ENCODE peak calls at places on chromosome 20, in four cellular contexts. One of them, this sample, is unnamed.

GRCh38 chr20:47465335-47466090 is 36.2 kb upstream of the NCOA3 start:
- DNase-seq in A673: no peak
- DNase-seq in HCT116: no peak
- DNase-seq in H1: no peak
- DNase-seq in this sample: no peak

GRCh38 chr20:16606468-16606867 is 33.2 kb upstream of the KIF16B start:
- DNase-seq in A673: no peak
- DNase-seq in HCT116: no peak
- DNase-seq in H1: no peak
- DNase-seq in this sample: no peak

GRCh38 chr20:43746344-43747137 is 19.7 kb upstream of the GTSF1L start:
- DNase-seq in A673: peak; percentile 54
- DNase-seq in HCT116: no peak
- DNase-seq in H1: no peak
- DNase-seq in this sample: no peak

GRCh38 chr20:45450097-45450818 is 19.3 kb upstream of the WFDC2 start:
- DNase-seq in A673: peak; percentile 73
- DNase-seq in HCT116: peak; percentile 31
- DNase-seq in H1: no peak
- DNase-seq in this sample: peak; percentile 42

GRCh38 chr20:23205656-23206055 is 119.5 kb upstream of the CD93 start:
- DNase-seq in A673: no peak
- DNase-seq in HCT116: no peak
- DNase-seq in H1: no peak
- DNase-seq in this sample: no peak

GRCh38 chr20:6828794-6829423 is 61.4 kb downstream of the BMP2 start:
- DNase-seq in A673: peak; percentile 67
- DNase-seq in HCT116: peak; percentile 21
- DNase-seq in H1: no peak
- DNase-seq in this sample: peak; percentile 40

GRCh38 chr20:36373089-36373488 is 67.0 kb downstream of the DLGAP4 start:
- DNase-seq in A673: no peak
- DNase-seq in HCT116: no peak
- DNase-seq in H1: no peak
- DNase-seq in this sample: no peak

GRCh38 chr20:325889-326644 is 715 bp downstream of the SOX12 start:
- DNase-seq in A673: peak; percentile 83
- DNase-seq in HCT116: no peak
- DNase-seq in H1: no peak
- DNase-seq in this sample: no peak

GRCh38 chr20:19269737-19270325 is 57.4 kb downstream of the SLC24A3 start:
- DNase-seq in A673: peak; percentile 60
- DNase-seq in HCT116: no peak
- DNase-seq in H1: no peak
- DNase-seq in this sample: no peak

GRCh38 chr20:45575931-45576330 is 3.2 kb downstream of the WFDC8 start:
- DNase-seq in A673: no peak
- DNase-seq in HCT116: no peak
- DNase-seq in H1: no peak
- DNase-seq in this sample: no peak

GRCh38 chr20:46894579-46894958 is at the start of gene EYA2:
- DNase-seq in A673: no peak
- DNase-seq in HCT116: no peak
- DNase-seq in H1: no peak
- DNase-seq in this sample: no peak

GRCh38 chr20:53281557-53282117 is 309.5 kb downstream of the TSHZ2 start:
- DNase-seq in A673: no peak
- DNase-seq in HCT116: no peak
- DNase-seq in H1: no peak
- DNase-seq in this sample: no peak

GRCh38 chr20:36540551-36541211 is 638 bp upstream of the MYL9 start:
- DNase-seq in A673: no peak
- DNase-seq in HCT116: no peak
- DNase-seq in H1: no peak
- DNase-seq in this sample: no peak

GRCh38 chr20:9966966-9967365 is 67.8 kb upstream of the ANKEF1 start:
- DNase-seq in A673: peak; percentile 32
- DNase-seq in HCT116: no peak
- DNase-seq in H1: no peak
- DNase-seq in this sample: no peak

GRCh38 chr20:17036546-17036945 is 190.3 kb upstream of the PCSK2 start:
- DNase-seq in A673: no peak
- DNase-seq in HCT116: no peak
- DNase-seq in H1: no peak
- DNase-seq in this sample: no peak

GRCh38 chr20:9617940-9618339 is 103.5 kb downstream of the LAMP5 start:
- DNase-seq in A673: peak; percentile 55
- DNase-seq in HCT116: peak; percentile 61
- DNase-seq in H1: no peak
- DNase-seq in this sample: peak; percentile 58

GRCh38 chr20:23399568-23400241 is 21.6 kb downstream of the NAPB start:
- DNase-seq in A673: peak; percentile 4
- DNase-seq in HCT116: no peak
- DNase-seq in H1: no peak
- DNase-seq in this sample: no peak

GRCh38 chr20:34525342-34525708 is 9.1 kb downstream of the DYNLRB1 start:
- DNase-seq in A673: no peak
- DNase-seq in HCT116: no peak
- DNase-seq in H1: no peak
- DNase-seq in this sample: no peak

GRCh38 chr20:36493013-36493800 is 48.1 kb upstream of the MYL9 start:
- DNase-seq in A673: no peak
- DNase-seq in HCT116: no peak
- DNase-seq in H1: no peak
- DNase-seq in this sample: no peak

GRCh38 chr20:18973499-18974173 is 160.1 kb downstream of the SCP2D1 start:
- DNase-seq in A673: no peak
- DNase-seq in HCT116: no peak
- DNase-seq in H1: no peak
- DNase-seq in this sample: no peak

GRCh38 chr20:43751167-43752050 is 24.6 kb upstream of the GTSF1L start:
- DNase-seq in A673: no peak
- DNase-seq in HCT116: no peak
- DNase-seq in H1: no peak
- DNase-seq in this sample: no peak

GRCh38 chr20:47125553-47126373 is 230.7 kb downstream of the ZMYND8 start:
- DNase-seq in A673: no peak
- DNase-seq in HCT116: no peak
- DNase-seq in H1: no peak
- DNase-seq in this sample: no peak

GRCh38 chr20:47235111-47235510 is 121.4 kb downstream of the ZMYND8 start:
- DNase-seq in A673: no peak
- DNase-seq in HCT116: no peak
- DNase-seq in H1: no peak
- DNase-seq in this sample: no peak

GRCh38 chr20:40952231-40952630 is 76.4 kb upstream of the TOP1 start:
- DNase-seq in A673: no peak
- DNase-seq in HCT116: no peak
- DNase-seq in H1: no peak
- DNase-seq in this sample: no peak

GRCh38 chr20:34355427-34355826 is 7.6 kb upstream of the ITCH start:
- DNase-seq in A673: no peak
- DNase-seq in HCT116: no peak
- DNase-seq in H1: no peak
- DNase-seq in this sample: no peak

GRCh38 chr20:50794181-50794845 is 548 bp upstream of the BCAS4 start:
- DNase-seq in A673: peak; percentile 64
- DNase-seq in HCT116: no peak
- DNase-seq in H1: no peak
- DNase-seq in this sample: no peak

GRCh38 chr20:32583581-32584045 is 1.5 kb downstream of the NOL4L start:
- DNase-seq in A673: no peak
- DNase-seq in HCT116: no peak
- DNase-seq in H1: no peak
- DNase-seq in this sample: no peak

GRCh38 chr20:51404297-51405060 is 138.0 kb downstream of the NFATC2 start:
- DNase-seq in A673: no peak
- DNase-seq in HCT116: no peak
- DNase-seq in H1: no peak
- DNase-seq in this sample: no peak

GRCh38 chr20:53768329-53768728 is 174.7 kb upstream of the ZNF217 start:
- DNase-seq in A673: peak; percentile 44
- DNase-seq in HCT116: no peak
- DNase-seq in H1: peak; percentile 73
- DNase-seq in this sample: no peak

GRCh38 chr20:57006411-57007170 is 259.9 kb downstream of the BMP7 start:
- DNase-seq in A673: no peak
- DNase-seq in HCT116: no peak
- DNase-seq in H1: no peak
- DNase-seq in this sample: no peak

GRCh38 chr20:47205577-47206123 is 150.8 kb downstream of the ZMYND8 start:
- DNase-seq in A673: peak; percentile 71
- DNase-seq in HCT116: peak; percentile 77
- DNase-seq in H1: no peak
- DNase-seq in this sample: no peak

GRCh38 chr20:53736757-53737403 is 143.2 kb upstream of the ZNF217 start:
- DNase-seq in A673: no peak
- DNase-seq in HCT116: no peak
- DNase-seq in H1: no peak
- DNase-seq in this sample: no peak

GRCh38 chr20:55580475-55580874 is 424.8 kb downstream of the CBLN4 start:
- DNase-seq in A673: no peak
- DNase-seq in HCT116: no peak
- DNase-seq in H1: no peak
- DNase-seq in this sample: no peak
- TF ChIP-seq EZH2 in A673: no peak
- TF ChIP-seq EZH2 in HCT116: no peak
- TF ChIP-seq EZH2 in H1: no peak
- TF ChIP-seq EZH2 in this sample: no peak

DNA sequence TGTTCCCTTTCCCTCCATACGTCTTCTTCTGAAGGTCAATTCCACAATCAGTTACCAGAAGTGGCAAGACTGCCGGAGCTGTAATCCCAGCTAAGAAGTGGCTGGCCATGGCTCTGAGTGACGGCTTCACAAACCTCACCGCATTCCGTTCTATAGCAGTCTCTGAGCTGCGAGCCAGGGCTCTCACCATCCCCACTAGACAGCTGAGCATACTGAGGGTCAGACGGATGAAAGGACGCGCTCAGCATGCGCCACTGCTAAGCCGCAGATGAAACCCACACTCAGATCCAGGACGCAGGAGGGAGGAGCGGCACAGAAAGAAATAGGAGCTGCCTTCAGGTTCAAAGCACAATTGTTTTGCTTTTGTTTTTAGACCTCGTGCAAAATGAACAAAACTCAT is 97.9 kb downstream of the ANKRD60 start:
- DNase-seq in A673: no peak
- DNase-seq in HCT116: no peak
- DNase-seq in H1: no peak
- DNase-seq in this sample: no peak
- H3K4me3 ChIP-seq in A673: no peak overlapping the region
- H3K4me3 ChIP-seq in HCT116: no peak overlapping the region
- H3K4me3 ChIP-seq in H1: no peak overlapping the region
- H3K4me3 ChIP-seq in this sample: no peak overlapping the region

DNA sequence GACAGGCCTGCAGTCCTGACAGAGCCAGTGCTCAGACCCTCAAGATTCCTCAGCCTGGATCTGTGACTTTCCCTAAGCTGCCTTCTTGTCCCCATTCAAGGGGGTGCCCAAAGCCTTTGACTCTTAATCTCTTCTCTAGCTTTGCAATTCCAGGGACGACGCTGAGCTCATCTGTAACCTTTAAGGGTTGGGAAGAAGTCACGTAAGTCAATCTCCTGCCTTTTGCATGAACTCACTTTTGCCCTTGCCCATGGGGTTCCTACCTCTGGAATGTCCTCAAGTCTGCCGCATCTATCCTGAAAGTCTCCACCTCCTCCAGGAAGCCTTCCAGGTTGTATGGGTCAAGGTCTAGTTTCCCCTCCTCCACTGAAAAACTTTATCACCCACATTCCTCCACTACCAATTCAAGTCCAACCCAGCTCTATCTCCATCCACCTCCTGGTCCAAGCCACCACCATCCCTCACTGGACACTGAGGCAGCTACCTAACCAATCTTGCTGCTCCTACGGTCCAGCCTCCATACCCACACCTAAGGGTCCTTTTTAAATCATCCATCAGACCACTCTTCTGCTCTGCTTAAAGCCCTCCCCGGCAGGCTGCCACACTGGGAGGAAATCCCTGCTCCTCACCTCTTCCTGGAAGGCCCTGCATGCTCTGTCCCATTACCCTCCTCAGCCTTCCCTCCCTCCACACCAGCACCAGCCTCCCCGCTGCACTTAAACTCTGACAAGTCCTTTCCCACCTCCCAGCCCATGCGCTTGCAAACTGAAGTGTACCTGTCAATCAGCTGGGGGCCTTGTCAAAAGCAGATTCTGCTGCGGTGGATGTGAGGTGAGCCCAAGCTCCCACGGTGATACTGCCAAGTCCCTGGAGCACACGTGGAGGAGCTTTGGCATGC is 29.7 kb downstream of the PREX1 start:
- DNase-seq in A673: no peak
- DNase-seq in HCT116: no peak
- DNase-seq in H1: no peak
- DNase-seq in this sample: no peak
- H3K27ac ChIP-seq in A673: no peak overlapping the region
- H3K27ac ChIP-seq in HCT116: no peak overlapping the region
- H3K27ac ChIP-seq in H1: no peak overlapping the region
- H3K27ac ChIP-seq in this sample: peak overlapping the region; percentile 50

GRCh38 chr20:15345287-15345686 is 1007.9 kb upstream of the FLRT3 start:
- DNase-seq in A673: no peak
- DNase-seq in HCT116: no peak
- DNase-seq in H1: no peak
- DNase-seq in this sample: no peak
- TF ChIP-seq EZH2 in A673: no peak
- TF ChIP-seq EZH2 in HCT116: no peak
- TF ChIP-seq EZH2 in H1: no peak
- TF ChIP-seq EZH2 in this sample: no peak

GRCh38 chr20:62794007-62794724 is 2.1 kb upstream of the MRGBP start:
- DNase-seq in A673: peak; percentile 95
- DNase-seq in HCT116: peak; percentile 93
- DNase-seq in H1: peak; percentile 86
- DNase-seq in this sample: no peak
- H3K4me3 ChIP-seq in A673: peak overlapping the region; percentile 62
- H3K4me3 ChIP-seq in HCT116: peak overlapping the region; percentile 72
- H3K4me3 ChIP-seq in H1: peak overlapping the region; percentile 21
- H3K4me3 ChIP-seq in this sample: peak overlapping the region; percentile 91

DNA sequence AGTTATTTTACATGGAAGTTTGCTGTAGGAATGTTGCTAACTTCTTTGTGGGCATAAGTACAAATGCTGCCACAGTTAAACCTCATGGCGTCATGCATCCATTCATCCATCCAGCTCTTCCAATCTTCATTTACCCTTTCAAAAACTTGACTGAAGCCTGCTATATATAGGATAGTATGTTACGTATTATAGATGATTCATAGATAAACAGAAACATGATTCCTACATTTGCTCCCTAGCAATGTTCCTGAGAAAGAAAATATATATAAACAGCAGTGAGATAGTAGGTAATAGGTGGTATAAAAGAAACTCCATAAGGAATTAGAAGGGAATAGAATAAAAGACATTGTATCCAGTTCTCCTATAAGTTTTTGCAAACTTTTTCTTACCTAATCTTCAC is 93.8 kb downstream of the NDUFAF5 start:
- DNase-seq in A673: no peak
- DNase-seq in HCT116: no peak
- DNase-seq in H1: no peak
- DNase-seq in this sample: no peak
- H3K27ac ChIP-seq in A673: no peak overlapping the region
- H3K27ac ChIP-seq in HCT116: no peak overlapping the region
- H3K27ac ChIP-seq in H1: no peak overlapping the region
- H3K27ac ChIP-seq in this sample: no peak overlapping the region